ENCODE peak calls at places on chromosomes 3 and 15, in four cellular contexts. C, O, Q and E are unnamed samples.

GRCh38 chr3:22735373-22735772 is 467.8 kb upstream of the UBE2E2 start:
- DNase-seq in C (no peak), Q (no peak), O (no peak), E (no peak)

GRCh38 chr3:190581041-190581501 is 67.2 kb downstream of the IL1RAP start:
- DNase-seq in O (no peak), Q (no peak), C (no peak), E (no peak)

GRCh38 chr3:98151241-98151640 is 4.0 kb downstream of the OR5H14 start:
- DNase-seq in O (no peak), C (no peak), Q (no peak), E (no peak)

GRCh38 chr15:88802991-88803240 is 320 bp upstream of the ACAN start:
- DNase-seq in C (no peak), O (no peak), Q (no peak), E (no peak)

GRCh38 chr15:87547470-87548181 is 708.9 kb downstream of the NTRK3 start:
- DNase-seq in C (no peak), Q (no peak), O (no peak), E (no peak)

GRCh38 chr15:38961886-38962285 is 397.3 kb upstream of the RASGRP1 start:
- DNase-seq in O (no peak), Q (no peak), C (no peak), E (no peak)

GRCh38 chr3:196619213-196619612 is 20.3 kb upstream of the NRROS start:
- DNase-seq in Q (no peak), C (no peak), O (no peak), E (no peak)

GRCh38 chr3:33848624-33849347 is 50.4 kb downstream of the PDCD6IP start:
- DNase-seq in C (no peak), Q (no peak), O (no peak), E (no peak)

GRCh38 chr3:133871368-133872090 is 24.2 kb downstream of the RAB6B start:
- DNase-seq in C (no peak), O (no peak), Q (no peak), E (no peak)

GRCh38 chr3:158279584-158279983 is 169.7 kb downstream of the RSRC1 start:
- DNase-seq in Q (no peak), C (no peak), O (no peak), E (no peak)

GRCh38 chr3:41717591-41718093 is 244.3 kb downstream of the ULK4 start:
- DNase-seq in Q (no peak), C (no peak), O (no peak), E (no peak)

GRCh38 chr3:150756491-150757059 is 6.4 kb downstream of the SIAH2 start:
- DNase-seq in O (no peak), C (no peak), Q (no peak), E (no peak)

GRCh38 chr15:70853270-70853854 is 595 bp downstream of the LARP6 start:
- DNase-seq in C (no peak), O (no peak), Q (no peak), E (peak)

GRCh38 chr3:161403251-161403650 is 31.9 kb upstream of the SPTSSB start:
- DNase-seq in C (no peak), Q (peak), O (no peak), E (no peak)

GRCh38 chr3:126106336-126107202 is 22.6 kb upstream of the SLC41A3 start:
- DNase-seq in Q (no peak), C (no peak), O (no peak), E (no peak)

GRCh38 chr3:11995061-11995460 is 9.1 kb upstream of the SYN2 start:
- DNase-seq in Q (no peak), C (no peak), O (no peak), E (no peak)

GRCh38 chr3:129023909-129024308 is 22.8 kb downstream of the EFCC1 start:
- DNase-seq in O (no peak), Q (no peak), C (no peak), E (no peak)

GRCh38 chr3:72448858-72449257 is 399.4 kb downstream of the SHQ1 start:
- DNase-seq in Q (peak), O (no peak), C (no peak), E (no peak)

GRCh38 chr3:168049366-168049974 is 46.3 kb downstream of the GOLIM4 start:
- DNase-seq in C (no peak), Q (peak), O (no peak), E (no peak)

GRCh38 chr3:60954049-60954448 is 297.2 kb downstream of the FHIT start:
- DNase-seq in C (no peak), Q (no peak), O (no peak), E (no peak)

GRCh38 chr3:49924683-49925082 is 4.9 kb downstream of the MON1A start:
- DNase-seq in C (no peak), Q (no peak), O (no peak), E (no peak)

GRCh38 chr15:37081985-37082384 is 18.4 kb downstream of the MEIS2 start:
- DNase-seq in Q (peak), O (no peak), C (no peak), E (no peak)

GRCh38 chr3:98018301-98018700 is 16.8 kb downstream of the GABRR3 start:
- DNase-seq in O (no peak), C (no peak), Q (no peak), E (no peak)

GRCh38 chr3:71512000-71512399 is 71.5 kb downstream of the FOXP1 start:
- DNase-seq in Q (no peak), C (no peak), O (no peak), E (peak)

GRCh38 chr3:151426337-151426648 is 34.6 kb downstream of the IGSF10 start:
- DNase-seq in C (no peak), Q (no peak), O (no peak), E (peak)

GRCh38 chr3:140233702-140234101 is 298.7 kb downstream of the CLSTN2 start:
- DNase-seq in O (no peak), C (no peak), Q (no peak), E (no peak)

GRCh38 chr3:152331975-152332374 is 63.2 kb downstream of the MBNL1 start:
- DNase-seq in C (no peak), O (no peak), Q (no peak), E (no peak)

GRCh38 chr3:194867270-194867983 is 181.7 kb downstream of the FAM43A start:
- DNase-seq in O (no peak), Q (no peak), C (no peak), E (no peak)

GRCh38 chr3:118886708-118887107 is 147.9 kb downstream of the IGSF11 start:
- DNase-seq in C (no peak), Q (no peak), O (no peak), E (no peak)

GRCh38 chr3:118884748-118885206 is 149.9 kb downstream of the IGSF11 start:
- DNase-seq in C (peak), O (peak), Q (peak), E (peak)

GRCh38 chr3:118882353-118882947 is 152.2 kb downstream of the IGSF11 start:
- DNase-seq in C (peak), Q (peak), O (peak), E (peak)
- TF ChIP-seq CTCF in C (peak), Q (peak), O (peak), E (peak)

GRCh38 chr15:74816624-74817369 is 4.2 kb downstream of the LMAN1L start:
- DNase-seq in C (no peak), O (no peak), Q (no peak), E (no peak)
- TF ChIP-seq CTCF in C (no peak), O (no peak), Q (peak), E (no peak)

GRCh38 chr15:68580883-68581155 is 2.0 kb downstream of the CORO2B start:
- DNase-seq in Q (no peak), O (no peak), C (peak), E (no peak)

GRCh38 chr15:68580026-68580882 is 1.5 kb downstream of the CORO2B start:
- DNase-seq in C (peak), Q (no peak), O (no peak), E (no peak)

GRCh38 chr15:68576253-68577236 is 2.2 kb upstream of the CORO2B start:
- DNase-seq in Q (no peak), O (no peak), C (peak), E (no peak)

GRCh38 chr15:68578960-68579935 is at the start of gene CORO2B:
- DNase-seq in C (peak), Q (no peak), O (no peak), E (peak)

DNA sequence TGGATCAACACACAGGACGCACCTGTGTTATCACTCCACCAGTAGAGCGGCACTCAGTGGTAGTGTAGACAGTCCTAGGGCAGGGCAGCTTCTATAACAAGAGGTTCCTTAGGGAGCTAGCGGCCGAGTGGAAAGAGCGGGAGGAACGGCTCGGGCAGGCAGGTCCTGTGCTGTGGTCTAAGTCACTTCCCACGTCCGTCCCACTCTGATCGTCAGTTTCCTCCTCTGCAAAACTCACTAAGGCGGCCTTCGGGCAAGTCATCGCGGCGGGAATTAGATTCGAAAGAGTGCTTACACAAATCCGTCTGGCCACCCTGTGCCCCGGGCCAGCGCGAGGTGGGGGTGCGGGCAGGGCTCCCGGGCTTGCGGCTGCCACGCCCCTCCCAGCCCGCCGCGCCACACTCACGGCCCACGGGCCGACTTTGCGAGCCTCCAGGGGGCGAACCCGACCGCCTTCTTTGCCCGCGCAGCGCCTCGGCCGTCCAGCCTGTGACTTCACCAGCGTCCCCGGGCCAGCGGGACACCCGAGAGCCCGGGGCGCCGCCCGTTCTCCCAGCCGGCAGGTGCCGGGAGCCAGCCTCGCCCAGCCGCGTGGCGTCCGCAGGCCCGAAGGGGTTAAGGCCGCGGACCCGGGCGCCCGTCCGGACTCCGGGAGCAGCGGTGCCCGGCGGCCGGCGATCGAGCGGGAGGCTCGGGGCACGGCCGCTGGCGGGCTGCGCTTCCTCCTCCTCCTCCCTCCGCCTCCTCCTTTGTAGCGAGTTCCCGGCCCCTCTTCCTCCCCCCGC is 426 bp upstream of the CORO2B start:
- DNase-seq in C (peak), O (no peak), Q (no peak), E (peak)
- TF ChIP-seq CTCF in C (peak), O (no peak), Q (peak), E (no peak)

DNA sequence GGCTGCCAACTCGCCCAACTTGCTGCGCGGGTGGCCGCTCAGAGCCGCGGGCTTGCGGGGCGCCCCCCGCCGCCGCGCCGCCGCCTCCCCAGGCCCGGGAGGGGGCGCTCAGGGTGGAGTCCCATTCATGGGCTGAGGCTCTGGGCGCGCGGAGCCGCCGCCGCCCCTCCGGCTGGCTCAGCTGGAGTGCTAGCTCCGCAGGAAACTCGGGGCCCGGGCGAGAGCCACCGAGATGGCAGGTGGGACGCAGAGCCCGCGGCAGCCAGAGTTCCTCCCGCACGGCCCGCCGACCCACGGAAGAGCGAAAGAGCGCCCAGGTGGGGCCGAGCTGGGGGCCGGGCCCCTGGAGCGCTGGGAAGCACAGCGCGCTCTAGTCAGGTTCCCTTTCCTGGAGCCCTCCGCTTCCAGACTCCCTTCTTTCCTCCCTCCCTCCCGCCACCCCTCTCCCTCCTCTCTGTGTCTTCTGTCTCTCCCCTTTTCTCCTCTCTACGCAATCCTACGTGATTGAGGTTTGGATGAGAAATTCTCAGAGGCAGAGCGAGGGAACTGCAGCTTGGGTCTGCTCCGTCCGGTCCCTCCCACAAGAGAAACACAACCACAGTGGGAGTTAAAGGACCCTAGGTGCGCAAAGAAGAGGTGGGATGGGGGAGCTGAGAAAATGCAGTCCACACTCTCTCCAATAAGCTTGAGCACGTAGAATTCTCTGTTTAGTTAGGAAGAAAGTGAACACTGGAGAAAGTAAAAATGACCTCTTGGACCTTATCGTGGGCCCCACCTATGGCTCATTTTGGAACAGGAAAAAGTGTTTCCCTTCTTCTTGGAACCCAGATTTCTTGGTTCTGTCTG is 317.3 kb downstream of the FGF12 start:
- DNase-seq in O (no peak), C (no peak), Q (no peak), E (peak)
- TF ChIP-seq CTCF in O (no peak), C (no peak), Q (peak), E (no peak)